ENCODE peak calls at places on chromosomes 7 and 10, in five cellular contexts. T is IMR-90; N is stimulated activated CD4-positive, alpha-beta T cell treated with anti-CD3 and anti-CD28 coated beads, Interleukin-12 subunit alpha, Interleukin-12 subunit beta, amount 100 ng/mL, for 4 hours; D is H9; C is EL. X is an unnamed sample.

GRCh38 chr10:14687340-14687739 is 87.4 kb downstream of the FAM107B start:
- DNase-seq in T (no peak), N (no peak), D (no peak), C (no peak), X (no peak)

GRCh38 chr10:77801474-77802238 is 124.9 kb downstream of the DLG5 start:
- DNase-seq in T (peak; percentile 52), N (no peak), D (no peak), C (peak; percentile 41), X (no peak)

GRCh38 chr7:121451367-121452073 is 55.4 kb upstream of the FAM3C start:
- DNase-seq in T (no peak), N (no peak), D (no peak), C (no peak), X (no peak)

GRCh38 chr7:102215706-102216105 is 71.0 kb upstream of the SH2B2 start:
- DNase-seq in T (no peak), N (no peak), D (no peak), C (no peak), X (no peak)

GRCh38 chr7:131016230-131016629 is 282.2 kb upstream of the KLF14 start:
- DNase-seq in T (no peak), N (no peak), D (no peak), C (peak; percentile 18), X (peak; percentile 7)

GRCh38 chr10:100737359-100738054 is 7.9 kb upstream of the PAX2 start:
- DNase-seq in T (no peak), N (no peak), D (peak; percentile 93), C (no peak), X (peak; percentile 83)

GRCh38 chr10:13788701-13789447 is 202.1 kb downstream of the PRPF18 start:
- DNase-seq in T (peak; percentile 68), N (no peak), D (no peak), C (peak; percentile 53), X (no peak)

GRCh38 chr7:43674559-43675436 is 54.5 kb downstream of the COA1 start:
- DNase-seq in T (peak; percentile 89), N (no peak), D (no peak), C (peak; percentile 86), X (no peak)

GRCh38 chr10:97020452-97021400 is 165.0 kb downstream of the SLIT1 start:
- DNase-seq in T (no peak), N (no peak), D (no peak), C (no peak), X (peak; percentile 51)

GRCh38 chr10:102642553-102643345 is 1.5 kb upstream of the TRIM8 start:
- DNase-seq in T (peak; percentile 56), N (peak; percentile 48), D (no peak), C (peak; percentile 41), X (peak; percentile 81)

GRCh38 chr10:19488592-19489280 is 327.5 kb upstream of the PLXDC2 start:
- DNase-seq in T (no peak), N (no peak), D (peak; percentile 92), C (no peak), X (peak; percentile 94)

GRCh38 chr7:123346771-123347170 is 147.0 kb upstream of the SLC13A1 start:
- DNase-seq in T (no peak), N (no peak), D (no peak), C (no peak), X (no peak)

GRCh38 chr10:22477365-22478287 is 132.3 kb downstream of the SPAG6 start:
- DNase-seq in T (no peak), N (no peak), D (peak; percentile 68), C (no peak), X (peak; percentile 83)

GRCh38 chr10:21625623-21626229 is 91.7 kb downstream of the MLLT10 start:
- DNase-seq in T (no peak), N (no peak), D (no peak), C (no peak), X (no peak)

GRCh38 chr7:53473371-53473770 is 437.9 kb downstream of the POM121L12 start:
- DNase-seq in T (no peak), N (no peak), D (no peak), C (no peak), X (no peak)

GRCh38 chr10:28778524-28778923 is 101.2 kb downstream of the BAMBI start:
- DNase-seq in T (peak; percentile 13), N (no peak), D (no peak), C (peak; percentile 20), X (no peak)

GRCh38 chr7:88761779-88762178 is 2.3 kb downstream of the ZNF804B start:
- DNase-seq in T (no peak), N (no peak), D (no peak), C (no peak), X (no peak)

GRCh38 chr10:120486671-120487205 is 29.7 kb downstream of the PLPP4 start:
- DNase-seq in T (no peak), N (no peak), D (no peak), C (no peak), X (peak; percentile 57)

GRCh38 chr10:124707546-124707945 is 36.6 kb downstream of the FAM53B start:
- DNase-seq in T (no peak), N (no peak), D (no peak), C (no peak), X (no peak)

GRCh38 chr7:118305686-118306085 is 81.2 kb downstream of the ANKRD7 start:
- DNase-seq in T (no peak), N (no peak), D (no peak), C (no peak), X (no peak)

GRCh38 chr7:129225206-129225930 is 538 bp downstream of the AHCYL2 start:
- DNase-seq in T (peak; percentile 27), N (peak; percentile 52), D (peak; percentile 59), C (peak; percentile 47), X (peak; percentile 84)

GRCh38 chr7:24911213-24911603 is 68.8 kb downstream of the OSBPL3 start:
- DNase-seq in T (no peak), N (no peak), D (no peak), C (no peak), X (no peak)

X was measured in endodermal cell.